ENCODE peak calls at places on chromosomes 2 and 18, in ten cellular contexts. V is frontal cortex; U is stomach; Z is HCEC 1CT; E is cardiac muscle cell; C is stimulated activated CD8-positive, alpha-beta memory T cell treated with anti-CD3 and anti-CD28 coated beads, Interleukin-12 subunit alpha, Interleukin-12 subunit beta, amount 100 ng/mL, for 4 hours; J is SW 1271; G is thoracic aorta; S is effector memory CD8-positive, alpha-beta T cell; L is germinal center. T is an unnamed sample.

GRCh38 chr18:48938827-48939367 is 11.9 kb downstream of the SMAD7 start:
- DNase-seq in V (no peak), U (no peak), Z (no peak), E (no peak), C (no peak), J (no peak), G (no peak), S (no peak), L (no peak), T (no peak)

GRCh38 chr2:101432411-101433181 is 42.3 kb downstream of the RFX8 start:
- DNase-seq in V (no peak), U (no peak), Z (no peak), E (peak; percentile 23), C (no peak), J (no peak), G (no peak), S (no peak), L (no peak), T (no peak)

GRCh38 chr2:149863227-149863626 is 275.7 kb upstream of the MMADHC start:
- DNase-seq in V (no peak), U (no peak), Z (no peak), E (no peak), C (no peak), J (no peak), G (no peak), S (no peak), L (no peak), T (no peak)

GRCh38 chr18:44778788-44779187 is 98.1 kb downstream of the SETBP1 start:
- DNase-seq in V (no peak), U (no peak), Z (no peak), E (no peak), C (no peak), J (no peak), G (no peak), S (no peak), L (no peak), T (no peak)

GRCh38 chr18:5961828-5962150 is 66.5 kb upstream of the TMEM200C start:
- DNase-seq in V (no peak), U (no peak), Z (no peak), E (no peak), C (no peak), J (no peak), G (no peak), S (no peak), L (no peak), T (no peak)

GRCh38 chr2:163348843-163349395 is 386.9 kb downstream of the FIGN start:
- DNase-seq in V (no peak), U (no peak), Z (peak; percentile 78), E (peak; percentile 84), C (no peak), J (peak; percentile 2), G (no peak), S (no peak), L (no peak), T (no peak)

GRCh38 chr18:46019956-46020355 is 52.1 kb downstream of the PSTPIP2 start:
- DNase-seq in V (no peak), U (no peak), Z (no peak), E (peak; percentile 22), C (no peak), J (no peak), G (no peak), S (no peak), L (no peak), T (no peak)

GRCh38 chr2:223549215-223549614 is 52.9 kb downstream of the SCG2 start:
- DNase-seq in V (no peak), U (no peak), Z (peak; percentile 76), E (peak; percentile 92), C (no peak), J (peak; percentile 84), G (no peak), S (no peak), L (no peak), T (peak; percentile 96)

GRCh38 chr18:49491857-49492693 is 5.0 kb upstream of the C18orf32 start:
- DNase-seq in V (peak; percentile 93), U (peak; percentile 93), Z (peak; percentile 98), E (peak; percentile 99), C (peak; percentile 66), J (peak; percentile 82), G (peak; percentile 91), S (peak; percentile 82), L (peak; percentile 88), T (peak; percentile 99)

GRCh38 chr2:120442923-120443571 is 97.1 kb downstream of the INHBB start:
- DNase-seq in V (no peak), U (peak; percentile 92), Z (no peak), E (peak; percentile 20), C (no peak), J (no peak), G (no peak), S (no peak), L (peak; percentile 44), T (no peak)

GRCh38 chr2:86216577-86217555 is 17.6 kb downstream of the MRPL35 start:
- DNase-seq in V (no peak), U (no peak), Z (no peak), E (peak; percentile 40), C (no peak), J (no peak), G (no peak), S (no peak), L (no peak), T (peak; percentile 43)

GRCh38 chr2:190759749-190760213 is 110.9 kb downstream of the NAB1 start:
- DNase-seq in V (no peak), U (no peak), Z (peak; percentile 93), E (peak; percentile 85), C (no peak), J (no peak), G (no peak), S (no peak), L (no peak), T (peak; percentile 82)

GRCh38 chr18:2881490-2882195 is 34.8 kb downstream of the EMILIN2 start:
- DNase-seq in V (no peak), U (no peak), Z (no peak), E (peak; percentile 93), C (no peak), J (no peak), G (no peak), S (no peak), L (no peak), T (no peak)

GRCh38 chr2:200148366-200148765 is 158.1 kb upstream of the SPATS2L start:
- DNase-seq in V (no peak), U (no peak), Z (no peak), E (no peak), C (no peak), J (no peak), G (no peak), S (no peak), L (no peak), T (no peak)